ENCODE peak calls at places on chromosome 3, in seven cellular contexts. G is T-helper 2 cell treated with Interferon-gamma antibody and Interleukin-4, amounts not matched to agents 5 μg/mL and 100 μg/mL, for 36 hours; E is AG04450; X is fibroblast of the conjunctiva; K is sigmoid colon; T is ELR; I is stimulated activated CD4-positive, alpha-beta T cell treated with anti-CD3 and anti-CD28 coated beads, TNF-alpha, amount 100 ng/mL, for 1 hour. F is an unnamed sample.
A peak's percentile ranks its signal among the peaks of the same experiment; 100 is the strongest.

GRCh38 chr3:14203521-14204079 is 25.0 kb downstream of the LSM3 start:
- DNase-seq in G (no peak), T (peak; percentile 74), X (peak; percentile 80), I (no peak), E (peak; percentile 77), K (peak; percentile 83), F (peak; percentile 71)

GRCh38 chr3:100097919-100098896 is 16.1 kb downstream of the FILIP1L start:
- DNase-seq in G (no peak), T (no peak), K (no peak), I (no peak), X (no peak), E (no peak), F (no peak)

GRCh38 chr3:57060089-57060829 is at the start of gene SPATA12:
- DNase-seq in X (peak; percentile 68), E (peak; percentile 45), G (no peak), I (no peak), T (peak; percentile 93), K (peak; percentile 92), F (peak; percentile 89)

GRCh38 chr3:18724456-18724855 is 299.3 kb upstream of the SATB1 start:
- DNase-seq in T (no peak), X (no peak), G (no peak), K (no peak), E (no peak), I (no peak), F (no peak)

GRCh38 chr3:137852511-137852910 is 88.4 kb downstream of the SOX14 start:
- DNase-seq in K (no peak), G (no peak), X (no peak), T (no peak), E (no peak), I (no peak), F (no peak)

GRCh38 chr3:30657914-30658313 is 51.5 kb downstream of the TGFBR2 start:
- DNase-seq in G (peak; percentile 49), X (no peak), I (no peak), K (no peak), T (peak; percentile 47), E (no peak), F (no peak)

GRCh38 chr3:127162947-127163645 is 29.8 kb upstream of the PRR23E start:
- DNase-seq in X (no peak), K (no peak), T (peak; percentile 12), G (no peak), E (no peak), I (no peak), F (no peak)

GRCh38 chr3:58291671-58292338 is 14.2 kb upstream of the RPP14 start:
- DNase-seq in K (no peak), I (no peak), X (no peak), E (no peak), G (no peak), T (no peak), F (no peak)

GRCh38 chr3:33173103-33173502 is 45.5 kb downstream of the SUSD5 start:
- DNase-seq in T (no peak), K (no peak), E (no peak), G (no peak), I (no peak), X (no peak), F (no peak)

GRCh38 chr3:62990704-62991413 is 115.6 kb upstream of the CADPS start:
- DNase-seq in X (no peak), K (no peak), G (no peak), I (no peak), T (no peak), E (no peak), F (no peak)

GRCh38 chr3:124486324-124486723 is 243.9 kb upstream of the UMPS start:
- DNase-seq in G (no peak), I (no peak), E (no peak), X (no peak), K (no peak), T (peak; percentile 13), F (no peak)

GRCh38 chr3:25585361-25586166 is 79.1 kb downstream of the TOP2B start:
- DNase-seq in E (no peak), G (no peak), X (no peak), T (peak; percentile 59), K (no peak), I (no peak), F (no peak)

GRCh38 chr3:51982352-51982837 is 940 bp upstream of the ACY1 start:
- DNase-seq in T (peak; percentile 65), G (peak; percentile 41), I (no peak), X (no peak), E (no peak), K (no peak), F (no peak)

GRCh38 chr3:38578551-38578950 is 70.9 kb downstream of the SCN5A start:
- DNase-seq in T (no peak), I (no peak), E (no peak), X (no peak), G (no peak), K (no peak), F (no peak)

GRCh38 chr3:126213376-126214044 is 33.1 kb upstream of the ALDH1L1 start:
- DNase-seq in E (no peak), T (no peak), K (peak; percentile 55), X (no peak), I (no peak), G (no peak), F (no peak)

GRCh38 chr3:172782235-172782634 is 31.7 kb downstream of the ECT2 start:
- DNase-seq in K (no peak), T (no peak), G (no peak), X (no peak), I (no peak), E (no peak), F (no peak)

GRCh38 chr3:46280105-46280797 is 38.0 kb downstream of the CCR3 start:
- DNase-seq in G (peak; percentile 58), E (no peak), X (peak; percentile 0), I (no peak), K (no peak), T (peak; percentile 79), F (peak; percentile 53)

GRCh38 chr3:111519193-111519592 is 22.8 kb upstream of the CD96 start:
- DNase-seq in G (no peak), K (no peak), X (no peak), E (no peak), T (no peak), I (no peak), F (no peak)

GRCh38 chr3:5731100-5731499 is 543.6 kb downstream of the EDEM1 start:
- DNase-seq in T (no peak), K (no peak), I (no peak), G (no peak), X (no peak), E (no peak), F (no peak)

GRCh38 chr3:173440431-173440990 is 43.0 kb downstream of the NLGN1 start:
- DNase-seq in G (no peak), E (no peak), T (no peak), X (no peak), K (no peak), I (no peak), F (no peak)

GRCh38 chr3:143443851-143444331 is 324.3 kb downstream of the CHST2 start:
- DNase-seq in X (peak; percentile 92), K (peak; percentile 73), G (peak; percentile 48), I (no peak), E (peak; percentile 78), T (peak; percentile 99), F (peak; percentile 98)

GRCh38 chr3:109355625-109356441 is 18.5 kb upstream of the DPPA4 start:
- DNase-seq in T (no peak), X (no peak), E (no peak), K (no peak), G (no peak), I (no peak), F (no peak)

GRCh38 chr3:194931366-194931765 is 245.7 kb downstream of the FAM43A start:
- DNase-seq in G (no peak), K (no peak), T (no peak), I (no peak), X (no peak), E (no peak), F (no peak)

GRCh38 chr3:16066975-16067374 is 107.5 kb upstream of the GALNT15 start:
- DNase-seq in E (no peak), G (no peak), T (peak; percentile 97), X (no peak), I (no peak), K (no peak), F (no peak)

GRCh38 chr3:192514081-192514753 is 213.1 kb downstream of the FGF12 start:
- DNase-seq in K (no peak), I (no peak), E (no peak), T (peak; percentile 8), X (no peak), G (no peak), F (no peak)

GRCh38 chr3:138474163-138474562 is 39.7 kb downstream of the ESYT3 start:
- DNase-seq in E (no peak), T (no peak), K (peak; percentile 66), I (no peak), X (no peak), G (no peak), F (no peak)

GRCh38 chr3:64988188-64988587 is 300.4 kb upstream of the ADAMTS9 start:
- DNase-seq in E (no peak), G (no peak), K (no peak), T (no peak), X (no peak), I (no peak), F (no peak)

GRCh38 chr3:29183346-29184087 is 97.4 kb upstream of the RBMS3 start:
- DNase-seq in E (no peak), T (peak; percentile 93), K (no peak), I (no peak), X (peak; percentile 13), G (peak; percentile 46), F (peak; percentile 38)

GRCh38 chr3:179449621-179450020 is 1.6 kb downstream of the GNB4 start:
- DNase-seq in E (no peak), G (no peak), I (no peak), T (peak; percentile 33), X (no peak), K (no peak), F (peak; percentile 6)

GRCh38 chr3:49120096-49120437 is 556 bp downstream of the USP19 start:
- DNase-seq in T (peak; percentile 29), K (no peak), G (no peak), E (no peak), X (no peak), I (no peak), F (no peak)

GRCh38 chr3:167887096-167887495 is 151.6 kb downstream of the SERPINI1 start:
- DNase-seq in K (no peak), G (no peak), X (peak; percentile 36), I (no peak), E (no peak), T (peak; percentile 25), F (peak; percentile 83)

GRCh38 chr3:114848087-114848486 is 299.0 kb downstream of the ZBTB20 start:
- DNase-seq in E (no peak), I (no peak), K (peak; percentile 60), X (no peak), T (no peak), G (no peak), F (no peak)

GRCh38 chr3:194364652-194365434 is 4.7 kb downstream of the LRRC15 start:
- DNase-seq in I (no peak), G (no peak), K (no peak), X (peak; percentile 28), T (peak; percentile 39), E (peak; percentile 66), F (peak; percentile 57)

F was measured in stromal cell of bone marrow.